ENCODE peak calls at places on chromosomes 16 and 17, in six cellular contexts. P is IMR-90, S is breast epithelium, B is ovary, E is A549, Q is NB4. U is an unnamed sample.

GRCh38 chr17:33966410-33967063 is 288.5 kb upstream of the CCL2 start:
- DNase-seq in S (no peak), Q (no peak), E (no peak), P (no peak), B (no peak), U (no peak)

GRCh38 chr17:56581635-56582605 is 11.6 kb upstream of the NOG start:
- DNase-seq in E (no peak), Q (no peak), P (no peak), B (no peak), S (no peak), U (no peak)

GRCh38 chr17:4710693-4711634 is 532 bp downstream of the ARRB2 start:
- DNase-seq in B (no peak), P (no peak), Q (peak), S (no peak), E (no peak), U (no peak)

GRCh38 chr16:17777461-17777863 is 306.7 kb upstream of the XYLT1 start:
- DNase-seq in S (no peak), B (no peak), P (peak), Q (peak), E (no peak), U (no peak)

GRCh38 chr16:70657956-70658355 is 11.6 kb downstream of the IL34 start:
- DNase-seq in Q (no peak), S (no peak), E (no peak), B (no peak), P (no peak), U (no peak)

GRCh38 chr16:66274335-66275110 is 92.0 kb upstream of the CDH5 start:
- DNase-seq in B (no peak), S (no peak), P (peak), E (peak), Q (peak), U (no peak)

GRCh38 chr16:56742030-56742984 is 12.4 kb downstream of the NUP93 start:
- DNase-seq in B (no peak), Q (no peak), P (peak), S (no peak), E (no peak), U (no peak)

GRCh38 chr17:81513669-81514484 is 1.3 kb upstream of the ACTG1 start:
- DNase-seq in S (peak), B (peak), P (peak), Q (peak), E (peak), U (peak)

GRCh38 chr17:67137026-67137370 is 92.6 kb downstream of the CACNG1 start:
- DNase-seq in E (no peak), B (no peak), Q (no peak), S (no peak), P (peak), U (no peak)

GRCh38 chr16:75764154-75764768 is 38.0 kb upstream of the CPHXL start:
- DNase-seq in B (peak), P (peak), Q (peak), S (peak), E (peak), U (peak)

GRCh38 chr17:42484304-42484703 is 25.6 kb downstream of the ATP6V0A1 start:
- DNase-seq in E (no peak), S (peak), Q (no peak), B (no peak), P (no peak), U (no peak)

GRCh38 chr17:40352779-40353394 is 11.7 kb downstream of the GJD3 start:
- DNase-seq in B (peak), P (no peak), E (no peak), S (no peak), Q (peak), U (no peak)

GRCh38 chr16:7504844-7505243 is 172.2 kb downstream of the RBFOX1 start:
- DNase-seq in E (no peak), Q (no peak), S (no peak), B (no peak), P (no peak), U (no peak)

GRCh38 chr17:54172654-54173316 is 350.1 kb downstream of the KIF2B start:
- DNase-seq in E (peak), S (no peak), Q (peak), B (no peak), P (no peak), U (peak)

GRCh38 chr17:81412490-81413093 is 17.3 kb downstream of the BAHCC1 start:
- DNase-seq in P (peak), Q (no peak), S (no peak), E (no peak), B (no peak), U (no peak)

GRCh38 chr16:50152386-50152806 is 710 bp upstream of the TENT4B start:
- DNase-seq in S (peak), P (no peak), B (no peak), Q (peak), E (no peak), U (peak)

GRCh38 chr17:65678534-65678933 is 117.1 kb upstream of the AXIN2 start:
- DNase-seq in E (no peak), S (no peak), P (no peak), Q (no peak), B (no peak), U (no peak)

GRCh38 chr16:88804552-88805339 is 1.2 kb downstream of the CDT1 start:
- DNase-seq in S (no peak), Q (peak), E (peak), P (no peak), B (no peak), U (peak)

GRCh38 chr17:64547354-64547753 is 40.6 kb downstream of the CEP95 start:
- DNase-seq in Q (no peak), B (no peak), E (no peak), S (no peak), P (no peak), U (no peak)

GRCh38 chr16:3745751-3746355 is 28.5 kb upstream of the TRAP1 start:
- DNase-seq in E (no peak), Q (no peak), P (peak), B (no peak), S (no peak), U (no peak)

GRCh38 chr16:35306915-35307314 is 1847.5 kb downstream of the TP53TG3F start:
- DNase-seq in E (no peak), P (no peak), Q (no peak), B (no peak), S (no peak), U (no peak)

GRCh38 chr17:4543557-4544026 is 11.6 kb downstream of the MYBBP1A start:
- DNase-seq in S (no peak), Q (no peak), E (no peak), B (no peak), P (no peak), U (no peak)

GRCh38 chr16:68234188-68235104 is 1.5 kb downstream of the ESRP2 start:
- DNase-seq in Q (no peak), B (peak), S (peak), P (no peak), E (no peak), U (peak)

GRCh38 chr16:78437352-78437968 is 338.0 kb downstream of the WWOX start:
- DNase-seq in E (peak), S (no peak), B (peak), Q (peak), P (peak), U (peak)

GRCh38 chr17:78541488-78542237 is 35.5 kb downstream of the DNAH17 start:
- DNase-seq in S (no peak), Q (peak), B (no peak), E (peak), P (no peak), U (peak)

GRCh38 chr17:55275894-55276804 is 11.4 kb downstream of the HLF start:
- DNase-seq in E (no peak), Q (no peak), B (peak), P (no peak), S (peak), U (peak)

GRCh38 chr17:55273579-55274370 is 9.0 kb downstream of the HLF start:
- DNase-seq in E (no peak), Q (no peak), P (no peak), B (peak), S (peak), U (peak)

GRCh38 chr17:55272711-55273578 is 8.2 kb downstream of the HLF start:
- DNase-seq in S (no peak), Q (no peak), B (no peak), E (no peak), P (no peak), U (no peak)

GRCh38 chr17:55271958-55272710 is 7.4 kb downstream of the HLF start:
- DNase-seq in E (no peak), Q (no peak), B (no peak), P (no peak), S (no peak), U (no peak)

GRCh38 chr17:55274371-55275255 is 9.9 kb downstream of the HLF start:
- DNase-seq in E (no peak), Q (no peak), P (no peak), B (no peak), S (no peak), U (no peak)
- TF ChIP-seq POLR2A in E (no peak), Q (no peak), P (no peak), B (no peak), S (no peak), U (no peak)

GRCh38 chr16:83900611-83901010 is 1.7 kb downstream of the MLYCD start:
- DNase-seq in B (no peak), Q (no peak), E (no peak), S (no peak), P (no peak), U (no peak)

GRCh38 chr16:83901101-83901500 is 2.2 kb downstream of the MLYCD start:
- DNase-seq in B (no peak), E (no peak), S (no peak), Q (no peak), P (no peak), U (no peak)

GRCh38 chr16:83899272-83899897 is 470 bp downstream of the MLYCD start:
- DNase-seq in B (peak), P (peak), Q (peak), S (no peak), E (peak), U (peak)

GRCh38 chr16:83899978-83900377 is 1.1 kb downstream of the MLYCD start:
- DNase-seq in S (no peak), Q (peak), E (no peak), P (no peak), B (no peak), U (no peak)

GRCh38 chr16:83898463-83899271 is at the start of gene MLYCD:
- DNase-seq in Q (peak), P (peak), E (peak), S (peak), B (peak), U (peak)
- TF ChIP-seq POLR2A in Q (peak), P (peak), E (peak), S (no peak), B (peak), U (no peak)

GRCh38 chr16:28491970-28492474 is at the start of gene CLN3:
- DNase-seq in S (peak), B (peak), E (peak), P (peak), Q (peak), U (peak)
- TF ChIP-seq POLR2A in S (no peak), B (no peak), E (no peak), P (no peak), Q (peak), U (peak)

GRCh38 chr17:7308625-7309433 is 1.4 kb downstream of the EIF5A start:
- DNase-seq in Q (peak), B (peak), P (peak), E (peak), S (peak), U (peak)
- TF ChIP-seq POLR2A in Q (peak), B (peak), P (peak), E (peak), S (no peak), U (no peak)

DNA sequence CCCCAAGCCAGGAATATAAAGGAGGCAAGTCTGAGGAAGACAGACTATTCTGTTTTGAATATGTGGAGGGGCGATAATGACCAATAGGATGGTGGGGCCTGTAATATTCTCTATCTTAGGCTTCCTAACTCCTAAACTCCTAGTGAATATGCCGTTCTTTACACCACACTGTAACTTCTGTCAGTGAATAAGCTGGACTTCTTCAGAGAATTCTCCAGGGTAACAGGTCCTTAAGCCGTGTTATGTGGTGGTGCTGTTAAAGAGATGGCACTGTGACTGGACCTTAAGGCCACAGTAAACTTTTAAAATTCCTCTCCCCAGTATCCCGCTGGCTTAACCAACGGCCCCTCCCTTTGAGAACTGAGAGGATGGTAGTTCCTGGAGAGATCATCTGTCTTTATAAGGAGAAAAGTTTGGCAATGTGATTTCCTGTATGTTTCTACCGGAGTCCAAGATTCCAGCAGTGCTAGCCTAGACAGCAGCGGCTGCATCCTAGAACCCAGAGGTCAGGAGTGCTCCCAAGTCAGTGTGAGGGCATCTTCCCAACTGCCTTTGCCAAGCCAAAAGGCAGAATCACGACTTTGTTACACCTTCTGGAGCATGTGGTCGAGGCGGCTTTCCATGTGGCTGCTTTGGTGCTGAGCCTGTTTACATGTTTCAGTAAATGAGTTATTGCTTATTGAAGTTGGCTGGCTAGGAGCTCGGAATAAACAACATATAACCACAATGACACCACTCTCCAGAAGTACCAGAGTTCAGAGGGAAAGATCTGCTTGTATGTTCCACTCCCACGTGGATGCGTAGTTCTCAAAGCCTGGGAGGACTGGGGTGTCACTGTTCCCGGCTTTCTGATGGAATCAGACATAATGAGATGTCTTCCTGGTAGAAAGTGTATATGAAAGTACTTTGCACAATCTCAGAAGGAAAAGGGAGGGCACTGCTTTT is 41.0 kb downstream of the TUBD1 start:
- DNase-seq in E (no peak), S (peak), B (peak), Q (no peak), P (peak), U (no peak)
- TF ChIP-seq POLR2A in E (no peak), S (no peak), B (peak), Q (no peak), P (peak), U (no peak)

GRCh38 chr16:30658731-30659506 is 688 bp downstream of the FBRS start:
- DNase-seq in S (no peak), P (peak), Q (peak), B (peak), E (peak), U (peak)

GRCh38 chr16:30656974-30657865 is 1.0 kb upstream of the FBRS start:
- DNase-seq in B (no peak), P (no peak), E (peak), Q (no peak), S (no peak), U (peak)

GRCh38 chr16:30656388-30656787 is 1.8 kb upstream of the FBRS start:
- DNase-seq in E (no peak), B (no peak), Q (no peak), S (no peak), P (no peak), U (no peak)

GRCh38 chr16:30659507-30660423 is 1.5 kb downstream of the FBRS start:
- DNase-seq in B (peak), S (peak), E (no peak), Q (peak), P (no peak), U (peak)

DNA sequence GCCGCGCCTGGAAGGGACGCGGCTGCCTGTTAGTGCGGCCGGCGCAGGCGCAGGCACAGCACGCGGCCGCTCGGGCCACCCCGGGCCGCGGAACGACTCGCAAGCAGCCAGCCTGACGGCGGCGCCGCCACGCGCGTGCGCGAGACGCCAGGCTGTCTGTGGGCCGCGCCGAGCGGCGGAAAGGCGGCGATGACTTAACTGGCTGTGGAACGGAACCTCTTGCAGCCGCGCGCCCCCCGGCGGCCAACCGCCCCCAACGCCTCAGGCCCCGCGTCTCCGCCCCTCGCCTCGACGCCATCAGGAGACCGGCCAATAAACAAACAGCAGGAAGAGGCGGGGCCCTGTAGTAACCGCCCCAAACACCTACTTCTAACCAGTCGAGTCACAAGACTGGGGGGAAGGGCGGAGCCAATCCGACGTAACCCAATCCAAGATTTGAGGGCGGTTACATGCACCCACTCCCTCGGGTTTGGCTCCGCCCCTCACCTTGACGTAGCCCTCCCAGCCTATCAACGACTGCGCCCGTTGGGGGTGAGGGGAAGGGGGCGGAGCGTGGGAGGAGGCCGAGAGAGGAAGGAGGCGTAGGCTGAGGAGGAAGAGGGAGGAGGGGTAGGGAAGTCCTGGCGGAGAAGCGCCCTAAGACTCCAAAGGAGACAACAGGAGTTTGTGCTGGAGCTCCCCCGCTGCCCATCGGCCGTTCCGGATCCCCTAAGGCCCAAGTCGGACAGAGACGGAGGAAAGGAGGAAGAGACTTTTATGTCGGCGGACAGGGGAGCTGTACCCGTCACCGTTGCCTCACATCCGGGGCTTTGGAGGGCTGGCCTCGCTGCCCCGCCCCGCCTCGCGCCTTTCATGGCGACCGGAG is at the start of gene FBRS:
- DNase-seq in Q (peak), B (peak), P (peak), E (peak), S (peak), U (peak)
- TF ChIP-seq POLR2A in Q (peak), B (peak), P (peak), E (peak), S (peak), U (peak)

GRCh38 chr17:44024271-44024663 is 9.5 kb upstream of the TMEM101 start:
- DNase-seq in Q (no peak), B (no peak), P (no peak), E (no peak), S (no peak), U (no peak)
- TF ChIP-seq POLR2A in Q (no peak), B (no peak), P (no peak), E (no peak), S (no peak), U (no peak)

GRCh38 chr17:7176870-7177209 is 2.3 kb downstream of the ASGR1 start:
- DNase-seq in P (no peak), S (no peak), B (no peak), E (no peak), Q (no peak), U (peak)

GRCh38 chr17:7178973-7179316 is 225 bp downstream of the ASGR1 start:
- DNase-seq in B (no peak), S (no peak), P (no peak), Q (no peak), E (no peak), U (no peak)

GRCh38 chr17:7177210-7177953 is 1.8 kb downstream of the ASGR1 start:
- DNase-seq in P (peak), B (peak), S (peak), Q (peak), E (peak), U (peak)

GRCh38 chr17:7177954-7178477 is 1.2 kb downstream of the ASGR1 start:
- DNase-seq in B (no peak), S (no peak), E (peak), Q (peak), P (peak), U (peak)

DNA sequence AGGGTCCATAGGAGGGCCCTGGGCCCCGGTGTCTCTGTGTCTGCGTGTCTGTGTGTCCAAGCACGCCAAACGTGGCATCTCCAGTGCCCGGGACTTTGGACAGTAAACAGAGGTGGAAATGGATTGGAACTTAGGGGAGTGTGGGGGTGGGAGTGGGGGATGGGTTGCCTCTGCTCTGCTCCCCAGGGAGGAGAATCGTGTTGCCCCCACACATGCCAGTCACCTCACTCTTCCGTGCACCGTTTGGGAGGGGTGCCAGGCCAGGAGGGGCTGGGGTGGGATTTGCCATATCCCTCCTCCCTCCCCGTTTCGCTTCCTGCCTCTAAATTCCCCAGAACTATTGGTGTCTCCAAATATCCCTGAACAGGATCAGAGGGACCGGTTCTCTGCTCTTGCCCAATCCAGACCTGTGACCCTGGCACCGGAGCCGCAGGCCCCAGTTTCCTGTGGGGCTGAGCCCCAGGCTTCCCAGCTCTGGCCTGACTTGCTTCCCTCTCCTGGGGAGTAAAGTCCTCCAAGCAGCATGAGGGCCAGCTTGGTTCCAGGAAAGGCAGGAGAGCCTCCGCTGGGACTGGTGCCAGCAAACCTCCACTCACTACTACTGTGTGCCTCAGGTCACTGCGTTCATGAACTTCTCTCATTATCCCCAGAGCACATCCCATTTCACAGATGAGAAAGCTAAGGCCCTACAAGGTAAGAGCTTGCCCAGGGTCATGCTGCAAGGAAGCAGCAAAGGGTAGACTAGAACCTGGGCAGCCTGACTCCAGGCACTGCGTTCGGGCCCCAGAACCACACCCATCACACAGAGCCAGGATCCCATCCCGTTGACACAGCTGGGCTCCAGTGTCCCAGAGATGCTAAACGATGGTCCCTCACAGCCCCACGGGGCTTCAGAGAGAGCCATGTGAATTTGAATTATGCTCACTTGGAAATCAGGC is at the start of gene ASGR1:
- DNase-seq in B (no peak), S (no peak), E (no peak), Q (no peak), P (no peak), U (no peak)
- TF ChIP-seq POLR2A in B (no peak), S (no peak), E (no peak), Q (no peak), P (no peak), U (no peak)